ENCODE peak calls at places on chromosome 1, in four cellular contexts. One of them, this sample, is unnamed.

GRCh38 chr1:3695326-3696217 is 43.3 kb downstream of the TP73 start:
- DNase-seq in naive thymus-derived CD4-positive, alpha-beta T cell: no peak
- DNase-seq in RPMI7951: peak
- DNase-seq in stimulated activated CD4-positive, alpha-beta T cell treated with anti-CD3 and anti-CD28 coated beads, TNF-alpha, amount 100 ng/mL, for 1 hour: peak
- DNase-seq in this sample: peak

GRCh38 chr1:20359451-20360330 is 69.0 kb downstream of the VWA5B1 start:
- DNase-seq in RPMI7951: peak
- DNase-seq in stimulated activated CD4-positive, alpha-beta T cell treated with anti-CD3 and anti-CD28 coated beads, TNF-alpha, amount 100 ng/mL, for 1 hour: no peak
- DNase-seq in naive thymus-derived CD4-positive, alpha-beta T cell: no peak
- DNase-seq in this sample: no peak

GRCh38 chr1:111619635-111620411 is at the start of gene RAP1A:
- DNase-seq in naive thymus-derived CD4-positive, alpha-beta T cell: peak
- DNase-seq in stimulated activated CD4-positive, alpha-beta T cell treated with anti-CD3 and anti-CD28 coated beads, TNF-alpha, amount 100 ng/mL, for 1 hour: peak
- DNase-seq in RPMI7951: peak
- DNase-seq in this sample: peak

GRCh38 chr1:45381243-45381642 is 41.0 kb upstream of the MUTYH start:
- DNase-seq in stimulated activated CD4-positive, alpha-beta T cell treated with anti-CD3 and anti-CD28 coated beads, TNF-alpha, amount 100 ng/mL, for 1 hour: no peak
- DNase-seq in naive thymus-derived CD4-positive, alpha-beta T cell: no peak
- DNase-seq in RPMI7951: no peak
- DNase-seq in this sample: no peak

GRCh38 chr1:105485207-105485606 is 1571.3 kb upstream of the PRMT6 start:
- DNase-seq in stimulated activated CD4-positive, alpha-beta T cell treated with anti-CD3 and anti-CD28 coated beads, TNF-alpha, amount 100 ng/mL, for 1 hour: no peak
- DNase-seq in naive thymus-derived CD4-positive, alpha-beta T cell: no peak
- DNase-seq in RPMI7951: no peak
- DNase-seq in this sample: peak

GRCh38 chr1:185483647-185484450 is 166.8 kb upstream of the IVNS1ABP start:
- DNase-seq in RPMI7951: peak
- DNase-seq in naive thymus-derived CD4-positive, alpha-beta T cell: no peak
- DNase-seq in stimulated activated CD4-positive, alpha-beta T cell treated with anti-CD3 and anti-CD28 coated beads, TNF-alpha, amount 100 ng/mL, for 1 hour: no peak
- DNase-seq in this sample: peak

GRCh38 chr1:85047144-85047471 is 1.2 kb downstream of the MCOLN3 start:
- DNase-seq in stimulated activated CD4-positive, alpha-beta T cell treated with anti-CD3 and anti-CD28 coated beads, TNF-alpha, amount 100 ng/mL, for 1 hour: no peak
- DNase-seq in RPMI7951: no peak
- DNase-seq in naive thymus-derived CD4-positive, alpha-beta T cell: no peak
- DNase-seq in this sample: no peak

GRCh38 chr1:3163356-3163755 is 94.4 kb downstream of the PRDM16 start:
- DNase-seq in RPMI7951: no peak
- DNase-seq in naive thymus-derived CD4-positive, alpha-beta T cell: no peak
- DNase-seq in stimulated activated CD4-positive, alpha-beta T cell treated with anti-CD3 and anti-CD28 coated beads, TNF-alpha, amount 100 ng/mL, for 1 hour: no peak
- DNase-seq in this sample: no peak

GRCh38 chr1:180857947-180858768 is 54.5 kb upstream of the KIAA1614 start:
- DNase-seq in naive thymus-derived CD4-positive, alpha-beta T cell: no peak
- DNase-seq in stimulated activated CD4-positive, alpha-beta T cell treated with anti-CD3 and anti-CD28 coated beads, TNF-alpha, amount 100 ng/mL, for 1 hour: no peak
- DNase-seq in RPMI7951: peak
- DNase-seq in this sample: no peak

GRCh38 chr1:230426246-230427101 is at the start of gene PGBD5:
- DNase-seq in RPMI7951: peak
- DNase-seq in naive thymus-derived CD4-positive, alpha-beta T cell: peak
- DNase-seq in stimulated activated CD4-positive, alpha-beta T cell treated with anti-CD3 and anti-CD28 coated beads, TNF-alpha, amount 100 ng/mL, for 1 hour: peak
- DNase-seq in this sample: peak

GRCh38 chr1:160109686-160110085 is 5.9 kb upstream of the ATP1A2 start:
- DNase-seq in RPMI7951: no peak
- DNase-seq in naive thymus-derived CD4-positive, alpha-beta T cell: no peak
- DNase-seq in stimulated activated CD4-positive, alpha-beta T cell treated with anti-CD3 and anti-CD28 coated beads, TNF-alpha, amount 100 ng/mL, for 1 hour: no peak
- DNase-seq in this sample: no peak

GRCh38 chr1:232038704-232039103 is 412.1 kb downstream of the DISC1 start:
- DNase-seq in RPMI7951: peak
- DNase-seq in naive thymus-derived CD4-positive, alpha-beta T cell: no peak
- DNase-seq in stimulated activated CD4-positive, alpha-beta T cell treated with anti-CD3 and anti-CD28 coated beads, TNF-alpha, amount 100 ng/mL, for 1 hour: no peak
- DNase-seq in this sample: no peak

GRCh38 chr1:232519186-232519585 is 110.7 kb downstream of the SIPA1L2 start:
- DNase-seq in stimulated activated CD4-positive, alpha-beta T cell treated with anti-CD3 and anti-CD28 coated beads, TNF-alpha, amount 100 ng/mL, for 1 hour: no peak
- DNase-seq in naive thymus-derived CD4-positive, alpha-beta T cell: no peak
- DNase-seq in RPMI7951: no peak
- DNase-seq in this sample: no peak

GRCh38 chr1:81234237-81234636 is 566.5 kb upstream of the ADGRL2 start:
- DNase-seq in naive thymus-derived CD4-positive, alpha-beta T cell: no peak
- DNase-seq in stimulated activated CD4-positive, alpha-beta T cell treated with anti-CD3 and anti-CD28 coated beads, TNF-alpha, amount 100 ng/mL, for 1 hour: no peak
- DNase-seq in RPMI7951: no peak
- DNase-seq in this sample: no peak

GRCh38 chr1:111471012-111471411 is 2.8 kb upstream of the C1orf162 start:
- DNase-seq in RPMI7951: no peak
- DNase-seq in naive thymus-derived CD4-positive, alpha-beta T cell: peak
- DNase-seq in stimulated activated CD4-positive, alpha-beta T cell treated with anti-CD3 and anti-CD28 coated beads, TNF-alpha, amount 100 ng/mL, for 1 hour: peak
- DNase-seq in this sample: no peak

GRCh38 chr1:226419284-226419683 is 11.4 kb upstream of the PARP1 start:
- DNase-seq in stimulated activated CD4-positive, alpha-beta T cell treated with anti-CD3 and anti-CD28 coated beads, TNF-alpha, amount 100 ng/mL, for 1 hour: no peak
- DNase-seq in naive thymus-derived CD4-positive, alpha-beta T cell: no peak
- DNase-seq in RPMI7951: no peak
- DNase-seq in this sample: no peak

GRCh38 chr1:162878000-162878596 is 17.1 kb upstream of the CCDC190 start:
- DNase-seq in RPMI7951: peak
- DNase-seq in stimulated activated CD4-positive, alpha-beta T cell treated with anti-CD3 and anti-CD28 coated beads, TNF-alpha, amount 100 ng/mL, for 1 hour: no peak
- DNase-seq in naive thymus-derived CD4-positive, alpha-beta T cell: no peak
- DNase-seq in this sample: peak

GRCh38 chr1:94309829-94310569 is 72.6 kb upstream of the ARHGAP29 start:
- DNase-seq in stimulated activated CD4-positive, alpha-beta T cell treated with anti-CD3 and anti-CD28 coated beads, TNF-alpha, amount 100 ng/mL, for 1 hour: no peak
- DNase-seq in naive thymus-derived CD4-positive, alpha-beta T cell: no peak
- DNase-seq in RPMI7951: no peak
- DNase-seq in this sample: no peak